ENCODE peak calls at places on chromosomes 1 and 21, in six cellular contexts. One of them, this sample, is unnamed. For H3K9me3, the result is how much of the 10 kb centered on the place peaks cover.

GRCh38 chr21:44054710-44055109 is 42.6 kb downstream of the TRAPPC10 start:
- DNase-seq in CD8-positive, alpha-beta memory T cell: no peak
- DNase-seq in body of pancreas: no peak
- DNase-seq in HCT116: no peak
- DNase-seq in Peyer's patch: no peak
- DNase-seq in aorta: peak
- DNase-seq in this sample: no peak

GRCh38 chr1:24898152-24898908 is 31.7 kb downstream of the RUNX3 start:
- DNase-seq in Peyer's patch: peak
- DNase-seq in aorta: peak
- DNase-seq in body of pancreas: peak
- DNase-seq in HCT116: peak
- DNase-seq in CD8-positive, alpha-beta memory T cell: peak
- DNase-seq in this sample: peak

GRCh38 chr1:154155282-154155681 is 409 bp upstream of the NUP210L start:
- DNase-seq in CD8-positive, alpha-beta memory T cell: no peak
- DNase-seq in body of pancreas: no peak
- DNase-seq in aorta: peak
- DNase-seq in HCT116: no peak
- DNase-seq in Peyer's patch: no peak
- DNase-seq in this sample: no peak

GRCh38 chr1:201226178-201226514 is 35.5 kb downstream of the IGFN1 start:
- DNase-seq in Peyer's patch: peak
- DNase-seq in body of pancreas: no peak
- DNase-seq in HCT116: no peak
- DNase-seq in aorta: no peak
- DNase-seq in CD8-positive, alpha-beta memory T cell: no peak
- DNase-seq in this sample: no peak

GRCh38 chr1:45327644-45328515 is 1.2 kb downstream of the HPDL start:
- DNase-seq in CD8-positive, alpha-beta memory T cell: no peak
- DNase-seq in body of pancreas: no peak
- DNase-seq in aorta: no peak
- DNase-seq in HCT116: no peak
- DNase-seq in Peyer's patch: no peak
- DNase-seq in this sample: no peak

GRCh38 chr1:161137881-161138280 is 5.4 kb upstream of the DEDD start:
- DNase-seq in HCT116: no peak
- DNase-seq in CD8-positive, alpha-beta memory T cell: no peak
- DNase-seq in aorta: no peak
- DNase-seq in body of pancreas: no peak
- DNase-seq in Peyer's patch: no peak
- DNase-seq in this sample: no peak

GRCh38 chr21:27422435-27422834 is 455.5 kb upstream of the ADAMTS5 start:
- DNase-seq in HCT116: no peak
- DNase-seq in aorta: no peak
- DNase-seq in CD8-positive, alpha-beta memory T cell: no peak
- DNase-seq in Peyer's patch: no peak
- DNase-seq in body of pancreas: no peak
- DNase-seq in this sample: no peak

GRCh38 chr1:17355898-17356297 is 16.1 kb upstream of the PADI6 start:
- DNase-seq in CD8-positive, alpha-beta memory T cell: no peak
- DNase-seq in Peyer's patch: peak
- DNase-seq in body of pancreas: no peak
- DNase-seq in aorta: no peak
- DNase-seq in HCT116: no peak
- DNase-seq in this sample: no peak

GRCh38 chr1:189764391-189765320 is 713.0 kb downstream of the BRINP3 start:
- DNase-seq in Peyer's patch: no peak
- DNase-seq in CD8-positive, alpha-beta memory T cell: no peak
- DNase-seq in aorta: no peak
- DNase-seq in body of pancreas: no peak
- DNase-seq in HCT116: no peak
- DNase-seq in this sample: no peak

GRCh38 chr1:172656576-172656975 is 2.3 kb upstream of the FASLG start:
- DNase-seq in HCT116: no peak
- DNase-seq in Peyer's patch: no peak
- DNase-seq in CD8-positive, alpha-beta memory T cell: no peak
- DNase-seq in aorta: no peak
- DNase-seq in body of pancreas: no peak
- DNase-seq in this sample: no peak

GRCh38 chr1:172661107-172661506 is 2.2 kb downstream of the FASLG start:
- DNase-seq in CD8-positive, alpha-beta memory T cell: no peak
- DNase-seq in HCT116: no peak
- DNase-seq in aorta: no peak
- DNase-seq in Peyer's patch: no peak
- DNase-seq in body of pancreas: no peak
- DNase-seq in this sample: no peak

GRCh38 chr1:172662464-172663109 is 3.7 kb downstream of the FASLG start:
- DNase-seq in CD8-positive, alpha-beta memory T cell: peak
- DNase-seq in HCT116: no peak
- DNase-seq in Peyer's patch: peak
- DNase-seq in body of pancreas: peak
- DNase-seq in aorta: peak
- DNase-seq in this sample: no peak

GRCh38 chr1:172657586-172657985 is 1.3 kb upstream of the FASLG start:
- DNase-seq in HCT116: no peak
- DNase-seq in body of pancreas: no peak
- DNase-seq in Peyer's patch: no peak
- DNase-seq in CD8-positive, alpha-beta memory T cell: no peak
- DNase-seq in aorta: no peak
- DNase-seq in this sample: no peak

GRCh38 chr1:172658871-172659453 is at the start of gene FASLG:
- DNase-seq in Peyer's patch: no peak
- DNase-seq in aorta: no peak
- DNase-seq in body of pancreas: no peak
- DNase-seq in CD8-positive, alpha-beta memory T cell: peak
- DNase-seq in HCT116: no peak
- DNase-seq in this sample: no peak
- H3K4me3 ChIP-seq in Peyer's patch: peak
- H3K4me3 ChIP-seq in aorta: no peak
- H3K4me3 ChIP-seq in body of pancreas: no peak
- H3K4me3 ChIP-seq in CD8-positive, alpha-beta memory T cell: peak
- H3K4me3 ChIP-seq in HCT116: no peak
- H3K4me3 ChIP-seq in this sample: no peak

DNA sequence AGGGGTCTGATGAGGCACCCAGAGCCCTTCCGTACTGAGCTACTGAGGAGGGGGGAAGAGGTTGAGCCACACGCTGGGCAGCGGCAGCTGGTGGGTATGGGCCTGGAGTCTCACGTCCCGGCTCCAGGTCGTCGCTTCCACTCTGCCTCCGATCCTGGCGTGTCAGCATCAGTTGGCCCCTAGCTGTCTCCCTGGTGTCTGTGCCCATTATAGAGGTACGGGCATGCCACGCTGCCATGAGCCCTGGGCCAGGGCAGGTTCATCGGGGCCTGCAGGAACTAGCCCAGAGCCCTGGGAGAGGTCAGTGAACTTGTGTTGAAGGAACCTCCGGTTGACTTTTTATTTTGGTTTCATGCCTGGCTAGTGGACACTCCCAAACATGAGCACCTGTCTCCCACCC is 18.2 kb downstream of the COQ8A start:
- DNase-seq in aorta: no peak
- DNase-seq in HCT116: no peak
- DNase-seq in Peyer's patch: no peak
- DNase-seq in body of pancreas: no peak
- DNase-seq in CD8-positive, alpha-beta memory T cell: no peak
- DNase-seq in this sample: no peak
- H3K27ac ChIP-seq in aorta: no peak
- H3K27ac ChIP-seq in HCT116: no peak
- H3K27ac ChIP-seq in Peyer's patch: no peak
- H3K27ac ChIP-seq in body of pancreas: peak
- H3K27ac ChIP-seq in CD8-positive, alpha-beta memory T cell: no peak
- H3K27ac ChIP-seq in this sample: no peak

DNA sequence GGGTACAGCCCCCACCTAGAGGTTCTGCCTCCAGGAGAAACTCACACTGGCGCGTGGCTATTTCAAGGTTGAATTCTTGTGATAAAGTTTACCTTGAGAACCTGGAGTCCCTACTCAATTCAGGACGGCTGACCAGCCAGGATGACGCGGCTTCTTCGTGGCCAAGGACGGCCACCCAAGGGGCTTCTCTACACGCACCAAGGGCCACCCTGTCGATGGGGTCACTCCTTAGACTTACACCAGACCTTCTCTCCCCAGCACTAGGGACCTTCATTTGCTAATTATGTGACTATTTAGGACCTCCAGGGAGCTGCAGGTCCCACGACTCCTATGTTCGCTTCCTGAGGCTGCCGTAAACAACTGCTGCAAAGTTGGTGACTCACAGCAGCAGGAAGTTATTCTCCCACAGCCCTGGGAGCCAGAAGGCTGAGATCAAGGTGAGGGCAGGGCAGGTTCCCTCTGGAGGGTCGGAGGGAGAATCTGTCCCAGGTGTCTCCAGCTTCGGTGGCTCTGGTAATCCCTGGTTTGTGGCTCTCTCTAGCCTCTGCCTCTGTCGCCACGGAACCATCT is 135.9 kb downstream of the NPHP4 start:
- DNase-seq in Peyer's patch: no peak
- DNase-seq in body of pancreas: peak
- DNase-seq in CD8-positive, alpha-beta memory T cell: no peak
- DNase-seq in aorta: no peak
- DNase-seq in HCT116: peak
- DNase-seq in this sample: no peak
- H3K9me3 ChIP-seq in Peyer's patch: under half
- H3K9me3 ChIP-seq in body of pancreas: under half
- H3K9me3 ChIP-seq in CD8-positive, alpha-beta memory T cell: under half
- H3K9me3 ChIP-seq in aorta: under half
- H3K9me3 ChIP-seq in HCT116: under half
- H3K9me3 ChIP-seq in this sample: under half

DNA sequence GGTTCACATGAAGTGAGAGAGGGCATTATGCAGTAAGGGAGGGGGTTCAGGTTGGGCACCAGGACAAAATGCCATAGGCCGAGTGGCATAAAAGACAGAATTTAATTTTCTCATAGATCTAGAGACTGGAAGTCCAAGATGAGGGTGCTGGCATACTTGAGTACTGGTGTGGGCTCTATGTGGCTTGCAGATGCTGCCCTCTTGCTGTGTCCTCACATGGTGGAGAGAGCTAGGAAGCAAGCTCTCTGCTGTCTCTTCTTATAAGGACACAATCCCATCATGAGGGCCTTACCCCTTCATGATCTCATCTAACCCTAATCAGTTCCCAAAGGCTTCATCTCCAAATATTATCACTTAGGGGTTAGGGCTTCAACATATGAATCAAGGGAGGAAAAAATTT is 64.6 kb downstream of the PLPPR5 start:
- DNase-seq in CD8-positive, alpha-beta memory T cell: no peak
- DNase-seq in HCT116: no peak
- DNase-seq in aorta: no peak
- DNase-seq in body of pancreas: no peak
- DNase-seq in Peyer's patch: no peak
- DNase-seq in this sample: no peak
- H3K4me3 ChIP-seq in CD8-positive, alpha-beta memory T cell: no peak
- H3K4me3 ChIP-seq in HCT116: no peak
- H3K4me3 ChIP-seq in aorta: no peak
- H3K4me3 ChIP-seq in body of pancreas: no peak
- H3K4me3 ChIP-seq in Peyer's patch: no peak
- H3K4me3 ChIP-seq in this sample: no peak

DNA sequence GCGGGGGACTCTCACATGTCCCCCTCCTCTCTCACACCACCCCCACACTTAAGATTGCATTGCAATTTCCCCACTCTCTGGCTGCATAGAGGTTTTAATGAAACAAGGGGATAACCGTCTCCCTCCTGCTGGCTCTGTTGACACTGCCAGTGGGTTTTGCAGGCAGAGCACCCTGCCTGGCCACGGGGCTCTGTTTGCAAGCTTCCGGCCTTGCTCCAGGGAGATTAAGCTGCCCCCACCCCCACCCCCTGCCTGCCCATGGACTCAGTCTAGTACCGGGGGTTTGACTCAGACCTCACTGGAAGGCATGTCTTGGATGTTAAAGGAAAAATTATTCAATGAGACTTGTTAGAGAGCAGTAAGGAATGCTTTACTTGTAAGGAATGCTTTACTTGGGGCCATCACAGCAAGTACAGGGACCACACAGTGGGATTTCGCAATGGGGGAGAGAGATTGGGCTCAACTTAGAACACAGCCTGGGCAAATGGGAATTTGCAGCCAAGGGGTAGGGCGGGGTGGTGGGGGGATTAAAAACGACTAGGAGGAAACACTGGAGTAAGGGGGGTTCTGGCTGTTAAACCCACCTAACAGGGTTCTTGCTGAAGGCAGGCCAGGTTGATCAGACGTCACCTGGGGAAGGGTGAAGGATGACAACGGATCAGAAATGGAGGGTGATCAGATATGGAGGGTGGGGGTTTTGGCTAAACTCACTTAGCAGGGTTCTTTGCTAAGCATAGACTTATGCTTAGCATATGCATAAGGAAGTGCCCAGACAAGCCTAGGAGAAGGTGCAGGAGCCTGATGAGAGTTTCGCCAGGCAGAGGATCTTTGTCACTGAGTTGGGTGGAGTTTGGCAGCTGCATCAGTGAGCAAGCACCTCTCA is 101.1 kb downstream of the AJAP1 start:
- DNase-seq in CD8-positive, alpha-beta memory T cell: no peak
- DNase-seq in Peyer's patch: no peak
- DNase-seq in body of pancreas: no peak
- DNase-seq in HCT116: no peak
- DNase-seq in aorta: no peak
- DNase-seq in this sample: no peak
- H3K27ac ChIP-seq in CD8-positive, alpha-beta memory T cell: no peak
- H3K27ac ChIP-seq in Peyer's patch: no peak
- H3K27ac ChIP-seq in body of pancreas: no peak
- H3K27ac ChIP-seq in HCT116: no peak
- H3K27ac ChIP-seq in aorta: no peak
- H3K27ac ChIP-seq in this sample: no peak

DNA sequence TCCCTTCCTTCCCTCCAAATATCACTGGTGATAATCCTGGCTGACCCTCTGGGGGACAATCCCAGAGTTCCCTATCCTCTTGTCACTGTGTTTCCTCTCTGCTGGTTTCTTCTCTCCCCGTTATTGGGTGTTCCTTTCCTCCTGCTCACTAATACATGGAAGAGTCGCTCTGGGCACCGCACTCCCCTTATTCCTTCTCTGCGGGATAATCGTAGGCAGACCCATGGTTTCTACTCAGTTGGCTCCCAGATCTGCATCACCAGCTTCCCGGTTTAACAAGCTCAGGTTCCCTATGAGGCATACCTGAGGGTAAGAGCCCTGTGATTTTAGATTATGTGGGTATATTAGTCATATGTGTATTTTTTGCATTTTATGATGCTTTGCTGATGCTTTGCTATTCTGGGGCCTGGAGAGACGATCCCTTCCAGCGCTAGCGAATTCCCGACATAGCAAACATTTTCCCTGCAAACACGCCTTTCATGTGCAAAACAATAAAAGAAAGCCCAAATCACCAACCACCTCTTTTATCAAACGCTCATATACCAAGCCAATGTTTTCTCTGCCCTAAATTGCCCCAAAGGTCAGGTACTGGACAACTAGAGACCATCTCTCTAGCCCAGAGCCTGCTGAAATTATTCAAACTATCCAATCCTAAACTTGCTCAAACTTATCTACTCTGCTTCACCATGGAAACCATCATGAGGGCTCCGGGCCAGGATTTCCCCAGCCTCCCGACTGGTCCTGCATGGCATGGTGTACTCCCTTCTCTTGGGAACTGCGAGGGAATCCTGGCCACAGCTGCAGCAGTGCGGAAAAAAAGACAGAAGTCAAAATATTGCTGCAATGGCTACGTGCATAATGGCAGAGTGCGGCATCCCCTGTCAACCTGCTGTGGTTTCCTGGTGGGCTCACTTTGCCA is 84.2 kb downstream of the PCP4 start:
- DNase-seq in body of pancreas: no peak
- DNase-seq in HCT116: no peak
- DNase-seq in CD8-positive, alpha-beta memory T cell: no peak
- DNase-seq in Peyer's patch: no peak
- DNase-seq in aorta: no peak
- DNase-seq in this sample: no peak
- H3K9me3 ChIP-seq in body of pancreas: under half
- H3K9me3 ChIP-seq in HCT116: under half
- H3K9me3 ChIP-seq in CD8-positive, alpha-beta memory T cell: under half
- H3K9me3 ChIP-seq in Peyer's patch: under half
- H3K9me3 ChIP-seq in aorta: under half
- H3K9me3 ChIP-seq in this sample: under half

GRCh38 chr1:203351037-203351625 is at the start of gene FMOD:
- DNase-seq in Peyer's patch: no peak
- DNase-seq in CD8-positive, alpha-beta memory T cell: no peak
- DNase-seq in aorta: peak
- DNase-seq in body of pancreas: peak
- DNase-seq in HCT116: no peak
- DNase-seq in this sample: no peak
- H3K4me3 ChIP-seq in Peyer's patch: peak
- H3K4me3 ChIP-seq in CD8-positive, alpha-beta memory T cell: no peak
- H3K4me3 ChIP-seq in aorta: peak
- H3K4me3 ChIP-seq in body of pancreas: no peak
- H3K4me3 ChIP-seq in HCT116: no peak
- H3K4me3 ChIP-seq in this sample: no peak

This sample was measured in iPS DF 6.9.